ENCODE peak calls at places on chromosomes 13 and 19, in five cellular contexts. F is dorsolateral prefrontal cortex, Z is gastrocnemius medialis, J is RWPE2, H is fibroblast of mammary gland. S is an unnamed sample.
A peak's percentile ranks its signal among the peaks of the same experiment; 100 is the strongest.

GRCh38 chr13:31236211-31236786 is 36.5 kb downstream of the B3GLCT start:
- DNase-seq in F (no peak), Z (no peak), J (no peak), H (peak; percentile 65), S (no peak)

GRCh38 chr13:96925869-96926628 is 68.2 kb downstream of the OXGR1 start:
- DNase-seq in F (no peak), Z (no peak), J (no peak), H (no peak), S (no peak)

GRCh38 chr19:45358213-45358792 is 12.1 kb downstream of the ERCC2 start:
- DNase-seq in F (no peak), Z (no peak), J (no peak), H (no peak), S (no peak)

GRCh38 chr13:44373601-44374347 is at the start of gene SERP2:
- DNase-seq in F (no peak), Z (no peak), J (no peak), H (peak; percentile 32), S (peak; percentile 91)

GRCh38 chr19:55305491-55305890 is 19.6 kb downstream of the TMEM150B start:
- DNase-seq in F (no peak), Z (peak; percentile 38), J (no peak), H (no peak), S (peak; percentile 79)

GRCh38 chr13:39185326-39185725 is 147.1 kb downstream of the NHLRC3 start:
- DNase-seq in F (no peak), Z (no peak), J (no peak), H (peak; percentile 41), S (no peak)

GRCh38 chr19:812819-813358 is 8.9 kb downstream of the PLPPR3 start:
- DNase-seq in F (no peak), Z (no peak), J (no peak), H (no peak), S (peak; percentile 55)

GRCh38 chr13:51524846-51525566 is 59.3 kb upstream of the WDFY2 start:
- DNase-seq in F (no peak), Z (no peak), J (no peak), H (peak; percentile 61), S (no peak)

GRCh38 chr19:45922281-45922680 is 7.7 kb upstream of the NANOS2 start:
- DNase-seq in F (no peak), Z (no peak), J (no peak), H (peak; percentile 4), S (peak; percentile 83)

GRCh38 chr19:29687244-29687896 is 22.1 kb downstream of the PLEKHF1 start:
- DNase-seq in F (no peak), Z (peak; percentile 92), J (no peak), H (peak; percentile 99), S (no peak)
- TF ChIP-seq CTCF in F (no peak), Z (no peak), J (no peak), H (no peak), S (no peak)

GRCh38 chr13:23905766-23906165 is 8.5 kb upstream of the C1QTNF9B start:
- DNase-seq in F (no peak), Z (no peak), J (no peak), H (no peak), S (no peak)

GRCh38 chr13:23899555-23899954 is 2.3 kb upstream of the C1QTNF9B start:
- DNase-seq in F (no peak), Z (no peak), J (no peak), H (peak; percentile 66), S (no peak)

GRCh38 chr13:23903906-23904280 is 6.6 kb upstream of the C1QTNF9B start:
- DNase-seq in F (no peak), Z (no peak), J (no peak), H (no peak), S (no peak)

GRCh38 chr13:23901365-23901764 is 4.1 kb upstream of the C1QTNF9B start:
- DNase-seq in F (no peak), Z (no peak), J (no peak), H (peak; percentile 11), S (no peak)

DNA sequence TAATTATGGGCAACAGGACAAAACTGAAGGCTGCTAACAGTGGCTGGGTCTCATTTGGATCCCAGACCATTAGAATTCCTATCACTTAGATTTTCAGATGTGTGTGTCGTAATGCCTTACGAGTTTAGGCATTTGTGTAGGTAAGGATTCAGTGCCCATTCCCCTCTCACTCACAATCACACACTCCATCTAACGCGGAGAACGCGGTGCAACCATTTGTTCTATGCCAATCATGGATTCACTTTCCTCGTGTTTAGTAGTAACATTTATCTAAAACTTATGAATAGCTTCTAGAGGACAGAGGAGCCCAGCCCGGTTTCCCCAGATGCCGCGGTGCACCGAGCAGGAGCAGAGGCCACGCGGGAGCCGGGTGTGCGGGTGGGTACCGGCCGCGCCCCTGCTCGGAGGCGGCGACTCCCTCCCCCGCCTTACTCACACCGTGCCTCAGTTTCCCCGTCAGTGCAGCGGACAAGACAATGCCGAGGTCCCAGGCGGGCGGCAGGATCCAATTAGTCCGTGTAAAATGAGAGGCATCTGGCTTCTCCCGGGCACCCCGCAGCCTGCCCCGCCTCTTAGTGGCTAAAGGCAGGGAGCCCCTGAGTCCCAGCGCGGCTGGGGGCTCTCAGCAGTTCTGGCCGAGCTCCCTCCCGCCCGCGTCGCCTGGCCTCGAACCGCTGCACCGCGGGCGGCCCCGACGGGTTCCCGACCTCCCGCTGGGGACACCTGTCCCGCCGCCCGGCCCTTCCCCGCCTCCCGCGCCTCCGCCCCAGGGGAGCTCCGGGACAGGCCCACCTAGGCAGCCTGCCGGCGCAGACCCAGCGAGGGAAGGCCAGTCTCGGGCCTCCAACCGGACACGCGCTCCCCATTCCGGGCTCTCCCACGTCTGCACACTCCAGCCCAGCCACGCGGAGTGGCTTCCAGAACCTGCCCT is 5.9 kb upstream of the C1QTNF9B start:
- DNase-seq in F (no peak), Z (no peak), J (no peak), H (no peak), S (peak; percentile 62)
- H3K4me3 ChIP-seq in F (peak overlapping the region; percentile 20), Z (peak overlapping the region; percentile 6), J (no peak overlapping the region), H (peak overlapping the region; percentile 23), S (no peak overlapping the region)

GRCh38 chr19:19404879-19405860 is at the start of gene GATAD2A:
- DNase-seq in F (peak; percentile 90), Z (peak; percentile 94), J (peak; percentile 91), H (peak; percentile 94), S (peak; percentile 96)
- TF ChIP-seq CTCF in F (peak; percentile 53), Z (peak; percentile 41), J (peak; percentile 60), H (no peak), S (no peak)

GRCh38 chr19:6734096-6734696 is 3.2 kb downstream of the GPR108 start:
- DNase-seq in F (no peak), Z (no peak), J (no peak), H (no peak), S (no peak)

GRCh38 chr19:6733338-6734095 is 3.9 kb downstream of the GPR108 start:
- DNase-seq in F (no peak), Z (no peak), J (no peak), H (no peak), S (peak; percentile 77)

GRCh38 chr19:6736169-6736916 is 1.0 kb downstream of the GPR108 start:
- DNase-seq in F (peak; percentile 50), Z (peak; percentile 68), J (no peak), H (peak; percentile 89), S (peak; percentile 93)

GRCh38 chr19:6736917-6737283 is 480 bp downstream of the GPR108 start:
- DNase-seq in F (no peak), Z (no peak), J (no peak), H (no peak), S (no peak)

DNA sequence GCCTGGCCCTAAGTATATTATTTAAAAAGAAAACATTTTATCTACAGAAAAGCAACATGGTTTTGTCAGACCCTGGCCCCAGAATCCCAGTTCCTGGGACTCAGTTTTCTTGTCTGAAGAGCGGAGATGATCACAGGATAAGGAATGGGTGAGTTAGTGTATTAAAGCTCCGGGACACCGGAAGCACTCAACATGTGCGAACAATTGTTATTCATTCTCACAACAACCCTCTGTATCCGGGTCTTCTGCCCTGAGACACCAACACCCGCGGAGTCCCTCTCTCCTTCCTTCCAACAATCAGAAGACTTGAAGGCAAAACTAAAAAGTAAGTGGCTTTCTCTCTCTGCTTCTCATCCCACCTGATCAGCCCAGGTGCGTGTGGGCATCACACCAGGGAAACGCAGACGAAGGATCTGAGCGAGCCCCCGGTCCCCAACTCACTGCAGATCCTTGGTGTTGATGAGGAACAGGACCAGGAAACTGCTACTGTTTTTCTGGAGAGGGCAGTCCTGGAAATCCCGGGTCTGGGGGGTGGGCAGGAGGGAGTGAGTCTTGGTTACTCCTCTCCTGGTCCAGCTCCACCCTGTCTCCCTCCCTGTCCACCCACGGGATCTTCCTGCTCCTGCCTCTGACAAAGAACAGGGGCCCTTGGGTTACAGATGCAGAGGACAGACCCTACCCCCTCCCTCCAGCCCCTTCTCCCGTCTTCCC is 2.0 kb downstream of the GPR108 start:
- DNase-seq in F (no peak), Z (no peak), J (no peak), H (peak; percentile 14), S (peak; percentile 77)
- H3K4me3 ChIP-seq in F (no peak overlapping the region), Z (no peak overlapping the region), J (peak overlapping the region; percentile 81), H (no peak overlapping the region), S (peak overlapping the region; percentile 89)

GRCh38 chr13:109383683-109384082 is 402.7 kb downstream of the IRS2 start:
- DNase-seq in F (no peak), Z (no peak), J (no peak), H (peak; percentile 76), S (no peak)
- TF ChIP-seq CTCF in F (no peak), Z (no peak), J (no peak), H (no peak), S (no peak)

GRCh38 chr19:11261431-11261901 is 858 bp downstream of the DOCK6 start:
- DNase-seq in F (no peak), Z (no peak), J (no peak), H (no peak), S (peak; percentile 69)
- H3K4me3 ChIP-seq in F (peak overlapping the region; percentile 43), Z (peak overlapping the region; percentile 67), J (peak overlapping the region; percentile 95), H (peak overlapping the region; percentile 61), S (peak overlapping the region; percentile 83)

GRCh38 chr19:10246511-10246910 is 5.5 kb upstream of the MRPL4 start:
- DNase-seq in F (no peak), Z (no peak), J (no peak), H (no peak), S (no peak)
- TF ChIP-seq CTCF in F (no peak), Z (no peak), J (no peak), H (no peak), S (no peak)

S was measured in endodermal cell.